ENCODE peak calls at places on chromosomes 3 and 15, in nine cellular contexts. Q is endothelial cell; E is AG04450; H is right cardiac atrium; N is adrenal gland; W is NCI-H446; M is stimulated activated CD4-positive, alpha-beta T cell treated with anti-CD3 and anti-CD28 coated beads, Interleukin-2, amount 100 ng/mL, for 48 hours; U is Kasumi-1; X is activated CD8-positive, alpha-beta memory T cell treated with anti-CD3 and anti-CD28 coated beads for 4 hours. D is an unnamed sample.

GRCh38 chr3:127820221-127820870 is 2.0 kb downstream of the MGLL start:
- DNase-seq in U (no peak), X (no peak), E (no peak), M (no peak), H (no peak), N (no peak), W (no peak), Q (no peak), D (no peak)

GRCh38 chr15:98437752-98438151 is 210.6 kb upstream of the IGF1R start:
- DNase-seq in Q (no peak), X (no peak), H (no peak), N (no peak), W (no peak), M (no peak), U (no peak), E (no peak), D (no peak)

GRCh38 chr3:150169279-150169970 is 198.7 kb upstream of the PFN2 start:
- DNase-seq in H (no peak), M (no peak), W (peak), N (no peak), Q (no peak), U (no peak), E (no peak), X (no peak), D (no peak)

GRCh38 chr15:68235022-68235421 is 5.5 kb upstream of the CLN6 start:
- DNase-seq in Q (no peak), X (no peak), W (no peak), E (no peak), U (no peak), N (no peak), H (no peak), M (no peak), D (no peak)

GRCh38 chr3:13261908-13262307 is 158.2 kb downstream of the NUP210 start:
- DNase-seq in H (no peak), U (no peak), M (no peak), Q (no peak), W (no peak), E (no peak), N (no peak), X (no peak), D (no peak)

GRCh38 chr3:58884457-58884856 is 165.4 kb downstream of the CFAP20DC start:
- DNase-seq in N (no peak), W (no peak), X (no peak), Q (no peak), H (no peak), U (no peak), M (no peak), E (no peak), D (no peak)

GRCh38 chr15:71295242-71296031 is 180.2 kb downstream of the THSD4 start:
- DNase-seq in N (no peak), Q (no peak), M (no peak), E (peak), X (no peak), U (no peak), H (no peak), W (no peak), D (no peak)

GRCh38 chr15:39181901-39182300 is 399.0 kb upstream of the THBS1 start:
- DNase-seq in Q (no peak), H (no peak), N (no peak), W (no peak), U (no peak), E (no peak), X (no peak), M (no peak), D (no peak)

GRCh38 chr15:78203346-78204225 is 30.8 kb downstream of the ACSBG1 start:
- DNase-seq in U (no peak), Q (no peak), N (peak), E (no peak), M (no peak), W (no peak), H (peak), X (no peak), D (no peak)

GRCh38 chr3:127170794-127171193 is 22.1 kb upstream of the PRR23E start:
- DNase-seq in E (no peak), Q (no peak), H (no peak), U (no peak), W (peak), N (peak), X (no peak), M (no peak), D (no peak)

GRCh38 chr15:53034767-53035245 is 244.7 kb upstream of the ONECUT1 start:
- DNase-seq in U (no peak), M (no peak), Q (no peak), E (no peak), W (no peak), N (no peak), H (no peak), X (no peak), D (no peak)

GRCh38 chr3:38117163-38117716 is 19.7 kb downstream of the ACAA1 start:
- DNase-seq in X (no peak), Q (no peak), E (no peak), N (peak), W (no peak), H (no peak), M (no peak), U (no peak), D (no peak)

GRCh38 chr3:185316740-185317407 is 46.1 kb upstream of the MAP3K13 start:
- DNase-seq in M (no peak), H (no peak), Q (no peak), N (no peak), U (no peak), W (no peak), E (no peak), X (no peak), D (no peak)

GRCh38 chr3:4261411-4261810 is 41.8 kb upstream of the SETMAR start:
- DNase-seq in U (no peak), W (no peak), E (no peak), N (no peak), H (no peak), M (no peak), Q (no peak), X (no peak), D (no peak)

GRCh38 chr15:43292375-43293078 is 25.8 kb upstream of the TGM5 start:
- DNase-seq in H (no peak), W (no peak), E (peak), N (no peak), Q (no peak), X (no peak), M (no peak), U (no peak), D (no peak)

GRCh38 chr3:128068156-128068620 is 16.0 kb downstream of the SEC61A1 start:
- DNase-seq in M (no peak), W (peak), X (no peak), N (no peak), Q (peak), H (no peak), E (no peak), U (peak), D (peak)

GRCh38 chr3:177525987-177526712 is 328.9 kb upstream of the TBL1XR1 start:
- DNase-seq in X (no peak), M (no peak), W (no peak), E (no peak), Q (no peak), U (no peak), H (no peak), N (no peak), D (peak)

GRCh38 chr15:67803996-67804843 is 21.1 kb upstream of the SKOR1 start:
- DNase-seq in Q (no peak), W (no peak), M (no peak), E (no peak), N (no peak), X (no peak), H (no peak), U (no peak), D (no peak)

GRCh38 chr3:193400304-193400703 is 21.8 kb upstream of the ATP13A5 start:
- DNase-seq in H (no peak), X (no peak), N (no peak), W (no peak), U (no peak), E (no peak), M (no peak), Q (no peak), D (no peak)

GRCh38 chr15:67386947-67387346 is 132.4 kb downstream of the IQCH start:
- DNase-seq in W (no peak), N (no peak), Q (no peak), X (no peak), U (no peak), M (no peak), E (no peak), H (no peak), D (no peak)

GRCh38 chr15:81945014-81945615 is 100.7 kb downstream of the MEX3B start:
- DNase-seq in U (no peak), W (no peak), E (no peak), Q (no peak), M (no peak), H (no peak), N (no peak), X (no peak), D (no peak)